ENCODE peak calls at places on chromosomes 13 and 19, in eight cellular contexts. One of them, this sample, is unnamed.

GRCh38 chr13:51632643-51633357 is 48.5 kb downstream of the WDFY2 start:
- DNase-seq in neural progenitor cell: peak; percentile 86
- DNase-seq in mesendoderm: peak; percentile 49
- DNase-seq in fibroblast of lung: no peak
- DNase-seq in mammary epithelial cell: peak; percentile 55
- DNase-seq in H9: peak; percentile 41
- DNase-seq in endothelial cell of umbilical vein: no peak
- DNase-seq in GM23248: peak; percentile 36
- DNase-seq in this sample: no peak

GRCh38 chr13:80945328-80945727 is 604.4 kb upstream of the SPRY2 start:
- DNase-seq in fibroblast of lung: no peak
- DNase-seq in GM23248: no peak
- DNase-seq in mesendoderm: peak; percentile 86
- DNase-seq in mammary epithelial cell: no peak
- DNase-seq in endothelial cell of umbilical vein: no peak
- DNase-seq in H9: peak; percentile 69
- DNase-seq in neural progenitor cell: peak; percentile 91
- DNase-seq in this sample: no peak

GRCh38 chr19:44700547-44700946 is 1.6 kb downstream of the CEACAM16 start:
- DNase-seq in mesendoderm: no peak
- DNase-seq in mammary epithelial cell: no peak
- DNase-seq in H9: no peak
- DNase-seq in fibroblast of lung: no peak
- DNase-seq in neural progenitor cell: no peak
- DNase-seq in endothelial cell of umbilical vein: no peak
- DNase-seq in GM23248: no peak
- DNase-seq in this sample: no peak

GRCh38 chr19:44803442-44804428 is 5.2 kb upstream of the BCAM start:
- DNase-seq in H9: no peak
- DNase-seq in neural progenitor cell: no peak
- DNase-seq in GM23248: no peak
- DNase-seq in mesendoderm: no peak
- DNase-seq in endothelial cell of umbilical vein: no peak
- DNase-seq in fibroblast of lung: no peak
- DNase-seq in mammary epithelial cell: no peak
- DNase-seq in this sample: no peak

GRCh38 chr19:8445488-8446001 is 770 bp downstream of the HNRNPM start:
- DNase-seq in mammary epithelial cell: peak; percentile 52
- DNase-seq in mesendoderm: peak; percentile 54
- DNase-seq in GM23248: peak; percentile 69
- DNase-seq in neural progenitor cell: peak; percentile 78
- DNase-seq in endothelial cell of umbilical vein: peak; percentile 54
- DNase-seq in fibroblast of lung: peak; percentile 43
- DNase-seq in H9: no peak
- DNase-seq in this sample: peak; percentile 46

GRCh38 chr19:38849746-38850230 is at the start of gene HNRNPL:
- DNase-seq in H9: no peak
- DNase-seq in GM23248: no peak
- DNase-seq in neural progenitor cell: no peak
- DNase-seq in fibroblast of lung: no peak
- DNase-seq in endothelial cell of umbilical vein: no peak
- DNase-seq in mesendoderm: no peak
- DNase-seq in mammary epithelial cell: no peak
- DNase-seq in this sample: no peak

GRCh38 chr19:35717665-35718344 is at the start of gene KMT2B:
- DNase-seq in mesendoderm: no peak
- DNase-seq in mammary epithelial cell: peak; percentile 95
- DNase-seq in neural progenitor cell: peak; percentile 99
- DNase-seq in endothelial cell of umbilical vein: no peak
- DNase-seq in fibroblast of lung: no peak
- DNase-seq in GM23248: no peak
- DNase-seq in H9: peak; percentile 98
- DNase-seq in this sample: peak; percentile 89

GRCh38 chr19:8638078-8638619 is 7.7 kb downstream of the NFILZ start:
- DNase-seq in mammary epithelial cell: no peak
- DNase-seq in fibroblast of lung: peak; percentile 89
- DNase-seq in neural progenitor cell: no peak
- DNase-seq in H9: no peak
- DNase-seq in GM23248: no peak
- DNase-seq in endothelial cell of umbilical vein: no peak
- DNase-seq in mesendoderm: no peak
- DNase-seq in this sample: peak; percentile 67

GRCh38 chr13:52695856-52696255 is 43.2 kb downstream of the SUGT1 start:
- DNase-seq in endothelial cell of umbilical vein: no peak
- DNase-seq in H9: no peak
- DNase-seq in GM23248: peak; percentile 48
- DNase-seq in neural progenitor cell: no peak
- DNase-seq in mammary epithelial cell: peak; percentile 66
- DNase-seq in mesendoderm: no peak
- DNase-seq in fibroblast of lung: peak; percentile 42
- DNase-seq in this sample: peak; percentile 19

GRCh38 chr13:64675256-64675892 is 2554.8 kb downstream of the PCDH9 start:
- DNase-seq in H9: no peak
- DNase-seq in mammary epithelial cell: peak; percentile 76
- DNase-seq in mesendoderm: peak; percentile 38
- DNase-seq in fibroblast of lung: peak; percentile 71
- DNase-seq in GM23248: peak; percentile 66
- DNase-seq in endothelial cell of umbilical vein: no peak
- DNase-seq in neural progenitor cell: no peak
- DNase-seq in this sample: peak; percentile 76

GRCh38 chr19:3359850-3360493 is 6.4 kb upstream of the NFIC start:
- DNase-seq in fibroblast of lung: peak; percentile 46
- DNase-seq in endothelial cell of umbilical vein: no peak
- DNase-seq in neural progenitor cell: no peak
- DNase-seq in mesendoderm: no peak
- DNase-seq in mammary epithelial cell: no peak
- DNase-seq in GM23248: peak; percentile 80
- DNase-seq in H9: no peak
- DNase-seq in this sample: no peak
- H3K9ac ChIP-seq in fibroblast of lung: peak overlapping the region; percentile 50
- H3K9ac ChIP-seq in endothelial cell of umbilical vein: peak overlapping the region; percentile 54
- H3K9ac ChIP-seq in neural progenitor cell: no peak overlapping the region
- H3K9ac ChIP-seq in mesendoderm: no peak overlapping the region
- H3K9ac ChIP-seq in mammary epithelial cell: no peak overlapping the region
- H3K9ac ChIP-seq in GM23248: peak overlapping the region; percentile 94
- H3K9ac ChIP-seq in H9: no peak overlapping the region
- H3K9ac ChIP-seq in this sample: peak overlapping the region; percentile 75

GRCh38 chr19:55681131-55682087 is 6.4 kb downstream of the EPN1 start:
- DNase-seq in fibroblast of lung: peak; percentile 44
- DNase-seq in mesendoderm: no peak
- DNase-seq in GM23248: peak; percentile 60
- DNase-seq in endothelial cell of umbilical vein: no peak
- DNase-seq in neural progenitor cell: no peak
- DNase-seq in H9: no peak
- DNase-seq in mammary epithelial cell: no peak
- DNase-seq in this sample: no peak
- H3K9ac ChIP-seq in fibroblast of lung: no peak overlapping the region
- H3K9ac ChIP-seq in mesendoderm: no peak overlapping the region
- H3K9ac ChIP-seq in GM23248: peak overlapping the region; percentile 5
- H3K9ac ChIP-seq in endothelial cell of umbilical vein: no peak overlapping the region
- H3K9ac ChIP-seq in neural progenitor cell: no peak overlapping the region
- H3K9ac ChIP-seq in H9: no peak overlapping the region
- H3K9ac ChIP-seq in mammary epithelial cell: no peak overlapping the region
- H3K9ac ChIP-seq in this sample: no peak overlapping the region

GRCh38 chr19:3336680-3337523 is 29.5 kb upstream of the NFIC start:
- DNase-seq in H9: no peak
- DNase-seq in neural progenitor cell: no peak
- DNase-seq in fibroblast of lung: peak; percentile 49
- DNase-seq in mammary epithelial cell: no peak
- DNase-seq in endothelial cell of umbilical vein: peak; percentile 33
- DNase-seq in GM23248: peak; percentile 74
- DNase-seq in mesendoderm: no peak
- DNase-seq in this sample: no peak

GRCh38 chr19:3333662-3334061 is 32.7 kb upstream of the NFIC start:
- DNase-seq in H9: no peak
- DNase-seq in endothelial cell of umbilical vein: no peak
- DNase-seq in GM23248: no peak
- DNase-seq in mammary epithelial cell: no peak
- DNase-seq in neural progenitor cell: no peak
- DNase-seq in mesendoderm: no peak
- DNase-seq in fibroblast of lung: no peak
- DNase-seq in this sample: no peak

GRCh38 chr19:3333020-3333583 is 33.3 kb upstream of the NFIC start:
- DNase-seq in mammary epithelial cell: no peak
- DNase-seq in fibroblast of lung: no peak
- DNase-seq in endothelial cell of umbilical vein: no peak
- DNase-seq in mesendoderm: no peak
- DNase-seq in H9: no peak
- DNase-seq in neural progenitor cell: no peak
- DNase-seq in GM23248: no peak
- DNase-seq in this sample: no peak

GRCh38 chr19:3336351-3336679 is 30.1 kb upstream of the NFIC start:
- DNase-seq in fibroblast of lung: no peak
- DNase-seq in neural progenitor cell: no peak
- DNase-seq in mesendoderm: no peak
- DNase-seq in GM23248: no peak
- DNase-seq in H9: no peak
- DNase-seq in mammary epithelial cell: no peak
- DNase-seq in endothelial cell of umbilical vein: no peak
- DNase-seq in this sample: no peak

DNA sequence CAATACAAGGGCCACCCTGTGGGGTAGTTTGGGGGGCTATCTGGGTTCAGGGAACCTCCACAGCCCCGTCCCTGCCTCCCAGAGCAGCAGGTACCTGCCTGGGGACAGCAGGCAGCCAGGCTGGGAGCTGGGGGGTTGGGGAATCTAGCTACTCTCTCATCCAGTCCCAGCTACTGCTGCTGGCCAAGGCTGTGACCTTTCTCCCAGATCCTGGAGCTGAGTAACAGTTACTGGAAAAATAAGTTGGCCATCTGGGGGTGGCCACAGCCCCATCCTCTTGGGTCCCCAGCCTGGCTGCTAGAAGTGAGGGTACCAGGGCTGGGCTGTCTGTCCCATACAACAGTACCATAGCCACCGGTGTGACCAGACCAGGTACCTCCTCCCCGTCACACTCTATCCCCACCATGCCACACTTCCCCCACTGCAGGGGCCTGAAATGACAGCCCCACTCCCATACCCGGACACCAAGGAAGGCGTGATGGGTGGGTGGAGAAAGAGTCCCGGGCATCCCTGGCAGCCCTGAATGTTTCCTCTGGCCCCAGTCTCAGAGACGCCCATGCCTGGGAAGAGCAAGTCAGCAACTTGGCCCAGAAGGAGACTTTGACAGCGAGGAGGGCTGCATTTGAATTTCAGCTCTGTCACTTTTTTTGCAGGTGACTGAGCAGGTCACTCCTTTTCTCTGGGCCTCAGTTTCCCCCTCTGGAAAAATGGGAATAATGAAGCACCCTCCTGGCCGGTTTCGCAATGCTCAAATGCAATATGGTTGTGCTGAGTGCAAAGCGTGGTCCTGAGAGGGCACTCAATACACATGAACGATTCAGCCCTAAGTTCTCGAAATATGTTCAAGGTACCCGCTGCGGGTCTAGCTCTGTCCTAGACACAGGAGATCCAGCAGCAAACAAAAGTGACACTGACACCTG is 30.7 kb upstream of the NFIC start:
- DNase-seq in neural progenitor cell: no peak
- DNase-seq in fibroblast of lung: peak; percentile 41
- DNase-seq in mammary epithelial cell: no peak
- DNase-seq in GM23248: peak; percentile 74
- DNase-seq in mesendoderm: no peak
- DNase-seq in H9: no peak
- DNase-seq in endothelial cell of umbilical vein: no peak
- DNase-seq in this sample: peak; percentile 20
- H3K9ac ChIP-seq in neural progenitor cell: no peak overlapping the region
- H3K9ac ChIP-seq in fibroblast of lung: no peak overlapping the region
- H3K9ac ChIP-seq in mammary epithelial cell: no peak overlapping the region
- H3K9ac ChIP-seq in GM23248: peak overlapping the region; percentile 77
- H3K9ac ChIP-seq in mesendoderm: no peak overlapping the region
- H3K9ac ChIP-seq in H9: no peak overlapping the region
- H3K9ac ChIP-seq in endothelial cell of umbilical vein: no peak overlapping the region
- H3K9ac ChIP-seq in this sample: no peak overlapping the region

DNA sequence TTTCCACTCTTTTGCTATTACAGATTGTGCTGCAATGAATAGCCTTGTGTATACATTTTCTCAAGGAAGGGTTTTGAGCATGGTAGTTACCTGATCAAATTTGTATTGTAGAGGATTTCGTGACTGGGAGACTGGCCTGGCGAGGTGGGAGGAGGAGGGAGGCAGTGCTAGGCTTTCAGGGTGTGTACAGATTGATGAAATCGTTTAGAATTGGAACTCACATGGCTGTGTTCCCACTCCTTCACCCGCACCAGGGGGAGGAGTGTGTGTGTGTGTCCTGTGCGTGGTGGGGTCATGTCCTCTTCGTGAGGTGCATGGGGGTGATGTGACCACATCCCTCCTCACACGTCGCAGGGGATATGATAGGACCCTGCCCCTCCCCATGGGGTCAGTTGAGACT is 8.3 kb downstream of the PGLYRP1 start:
- DNase-seq in fibroblast of lung: no peak
- DNase-seq in neural progenitor cell: no peak
- DNase-seq in GM23248: no peak
- DNase-seq in mesendoderm: no peak
- DNase-seq in mammary epithelial cell: no peak
- DNase-seq in endothelial cell of umbilical vein: no peak
- DNase-seq in H9: no peak
- DNase-seq in this sample: no peak
- H3K9ac ChIP-seq in fibroblast of lung: no peak overlapping the region
- H3K9ac ChIP-seq in neural progenitor cell: no peak overlapping the region
- H3K9ac ChIP-seq in GM23248: no peak overlapping the region
- H3K9ac ChIP-seq in mesendoderm: peak overlapping the region; percentile 68
- H3K9ac ChIP-seq in mammary epithelial cell: no peak overlapping the region
- H3K9ac ChIP-seq in endothelial cell of umbilical vein: no peak overlapping the region
- H3K9ac ChIP-seq in H9: no peak overlapping the region
- H3K9ac ChIP-seq in this sample: no peak overlapping the region

GRCh38 chr13:110553417-110553816 is 8.1 kb downstream of the RAB20 start:
- DNase-seq in endothelial cell of umbilical vein: no peak
- DNase-seq in fibroblast of lung: no peak
- DNase-seq in mesendoderm: no peak
- DNase-seq in mammary epithelial cell: no peak
- DNase-seq in neural progenitor cell: no peak
- DNase-seq in H9: no peak
- DNase-seq in GM23248: no peak
- DNase-seq in this sample: no peak
- H3K9ac ChIP-seq in endothelial cell of umbilical vein: no peak overlapping the region
- H3K9ac ChIP-seq in fibroblast of lung: no peak overlapping the region
- H3K9ac ChIP-seq in mesendoderm: no peak overlapping the region
- H3K9ac ChIP-seq in mammary epithelial cell: no peak overlapping the region
- H3K9ac ChIP-seq in neural progenitor cell: no peak overlapping the region
- H3K9ac ChIP-seq in H9: no peak overlapping the region
- H3K9ac ChIP-seq in GM23248: no peak overlapping the region
- H3K9ac ChIP-seq in this sample: no peak overlapping the region

GRCh38 chr19:58581227-58582141 is 8.3 kb upstream of the MZF1 start:
- DNase-seq in mesendoderm: peak; percentile 96
- DNase-seq in GM23248: peak; percentile 96
- DNase-seq in fibroblast of lung: peak; percentile 70
- DNase-seq in endothelial cell of umbilical vein: peak; percentile 91
- DNase-seq in neural progenitor cell: peak; percentile 93
- DNase-seq in H9: peak; percentile 96
- DNase-seq in mammary epithelial cell: peak; percentile 72
- DNase-seq in this sample: peak; percentile 85
- H3K9ac ChIP-seq in mesendoderm: peak overlapping the region; percentile 42
- H3K9ac ChIP-seq in GM23248: peak overlapping the region; percentile 1
- H3K9ac ChIP-seq in fibroblast of lung: no peak overlapping the region
- H3K9ac ChIP-seq in endothelial cell of umbilical vein: no peak overlapping the region
- H3K9ac ChIP-seq in neural progenitor cell: no peak overlapping the region
- H3K9ac ChIP-seq in H9: no peak overlapping the region
- H3K9ac ChIP-seq in mammary epithelial cell: no peak overlapping the region
- H3K9ac ChIP-seq in this sample: no peak overlapping the region

This sample was measured in PC-3.